ENCODE peak calls at places on chromosomes 13 and 19, in eight cellular contexts. U, M, X, A, S, Q, K and F are unnamed samples.

GRCh38 chr13:31982540-31982939 is 49.0 kb upstream of the FRY start:
- DNase-seq in U (no peak), M (no peak), X (no peak), A (peak; percentile 29), S (peak; percentile 95), Q (peak; percentile 45), K (peak; percentile 89), F (peak; percentile 98)

GRCh38 chr19:46448601-46449000 is 19.9 kb upstream of the PNMA8C start:
- DNase-seq in U (no peak), M (no peak), X (no peak), A (no peak), S (no peak), Q (no peak), K (no peak), F (no peak)

GRCh38 chr19:33444238-33444992 is 70.9 kb downstream of the CEBPG start:
- DNase-seq in U (no peak), M (no peak), X (no peak), A (no peak), S (no peak), Q (no peak), K (no peak), F (no peak)

GRCh38 chr13:44868397-44868796 is 120.9 kb downstream of the NUFIP1 start:
- DNase-seq in U (no peak), M (no peak), X (no peak), A (no peak), S (no peak), Q (no peak), K (no peak), F (no peak)

GRCh38 chr13:89763011-89763410 is 1584.5 kb upstream of the MIR17HG start:
- DNase-seq in U (no peak), M (no peak), X (no peak), A (no peak), S (no peak), Q (no peak), K (no peak), F (no peak)

GRCh38 chr19:51544038-51544437 is 12.6 kb upstream of the SIGLEC6 start:
- DNase-seq in U (no peak), M (no peak), X (no peak), A (no peak), S (no peak), Q (no peak), K (no peak), F (no peak)

GRCh38 chr13:78611040-78611439 is 7.7 kb upstream of the POU4F1 start:
- DNase-seq in U (no peak), M (no peak), X (no peak), A (no peak), S (no peak), Q (no peak), K (no peak), F (no peak)

GRCh38 chr19:1746401-1747284 is 6.7 kb upstream of the ONECUT3 start:
- DNase-seq in U (no peak), M (no peak), X (no peak), A (no peak), S (peak; percentile 13), Q (no peak), K (no peak), F (peak; percentile 44)

GRCh38 chr19:50301607-50301971 is 27.6 kb downstream of the KCNC3 start:
- DNase-seq in U (no peak), M (no peak), X (no peak), A (no peak), S (no peak), Q (no peak), K (no peak), F (no peak)

GRCh38 chr19:8526345-8527062 is 12.5 kb upstream of the ZNF414 start:
- DNase-seq in U (peak; percentile 97), M (no peak), X (peak; percentile 84), A (peak; percentile 94), S (peak; percentile 88), Q (peak; percentile 92), K (peak; percentile 37), F (peak; percentile 94)

GRCh38 chr13:106038752-106039151 is 496.7 kb downstream of the EFNB2 start:
- DNase-seq in U (no peak), M (no peak), X (no peak), A (no peak), S (peak; percentile 90), Q (no peak), K (no peak), F (peak; percentile 87)

GRCh38 chr19:45863840-45864628 is at the start of gene FOXA3:
- DNase-seq in U (peak; percentile 81), M (peak; percentile 79), X (peak; percentile 96), A (peak; percentile 90), S (peak; percentile 17), Q (peak; percentile 85), K (no peak), F (peak; percentile 37)

GRCh38 chr13:109651854-109652253 is 134.5 kb downstream of the IRS2 start:
- DNase-seq in U (no peak), M (no peak), X (no peak), A (no peak), S (no peak), Q (no peak), K (no peak), F (no peak)

GRCh38 chr19:49359851-49360845 is 2.1 kb downstream of the TEAD2 start:
- DNase-seq in U (no peak), M (no peak), X (no peak), A (no peak), S (no peak), Q (no peak), K (no peak), F (peak; percentile 16)

GRCh38 chr13:47908200-47908902 is 92.7 kb downstream of the SUCLA2 start:
- DNase-seq in U (peak; percentile 62), M (no peak), X (no peak), A (no peak), S (peak; percentile 76), Q (no peak), K (no peak), F (peak; percentile 33)

GRCh38 chr13:35389535-35389934 is 87.0 kb downstream of the MAB21L1 start:
- DNase-seq in U (no peak), M (no peak), X (no peak), A (no peak), S (no peak), Q (no peak), K (no peak), F (no peak)